ENCODE peak calls at places on chromosomes 13 and 19, in four cellular contexts. W is DMS53, T is anterior cingulate cortex, R is nephron progenitor cell. X is an unnamed sample.

GRCh38 chr13:81872581-81872980 is 1531.7 kb upstream of the SPRY2 start:
- DNase-seq in W (peak; percentile 44), T (no peak), R (peak; percentile 2), X (no peak)

GRCh38 chr19:17302391-17303166 is 646 bp downstream of the ABHD8 start:
- DNase-seq in W (peak; percentile 43), T (no peak), R (peak; percentile 26), X (peak; percentile 51)

GRCh38 chr19:43725468-43725867 is 9.6 kb downstream of the IRGC start:
- DNase-seq in W (no peak), T (no peak), R (no peak), X (no peak)

GRCh38 chr19:372306-372890 is 27.8 kb upstream of the MIER2 start:
- DNase-seq in W (no peak), T (no peak), R (no peak), X (no peak)

GRCh38 chr13:24713022-24713421 is 32.8 kb downstream of the ATP12A start:
- DNase-seq in W (no peak), T (no peak), R (no peak), X (no peak)

GRCh38 chr13:112134150-112135075 is 67.5 kb downstream of the SOX1 start:
- DNase-seq in W (no peak), T (no peak), R (no peak), X (no peak)

GRCh38 chr19:861756-862528 is 2.5 kb downstream of the CFD start:
- DNase-seq in W (peak; percentile 74), T (no peak), R (peak; percentile 84), X (no peak)

GRCh38 chr13:23670793-23671192 is 100.6 kb downstream of the TNFRSF19 start:
- DNase-seq in W (no peak), T (no peak), R (no peak), X (no peak)

GRCh38 chr13:99656843-99657506 is 155.7 kb downstream of the TM9SF2 start:
- DNase-seq in W (no peak), T (no peak), R (no peak), X (no peak)

GRCh38 chr19:2168619-2169424 is 5.1 kb downstream of the DOT1L start:
- DNase-seq in W (peak; percentile 96), T (peak; percentile 79), R (peak; percentile 79), X (peak; percentile 96)

GRCh38 chr13:98442391-98443230 is 134.3 kb downstream of the STK24 start:
- DNase-seq in W (no peak), T (no peak), R (no peak), X (no peak)